ENCODE peak calls at places on chromosomes 2 and 18, in five cellular contexts. J, Y, D, M and X are unnamed samples.

GRCh38 chr2:61543062-61543461 is 4.9 kb upstream of the XPO1 start:
- DNase-seq in J (no peak), Y (no peak), D (no peak), M (no peak), X (no peak)

GRCh38 chr2:219628235-219628985 is 980 bp downstream of the SLC4A3 start:
- DNase-seq in J (no peak), Y (no peak), D (no peak), M (no peak), X (peak; percentile 60)

GRCh38 chr2:238382381-238382781 is 44.3 kb upstream of the ASB1 start:
- DNase-seq in J (no peak), Y (no peak), D (no peak), M (no peak), X (no peak)

GRCh38 chr2:240390091-240391073 is 45.1 kb upstream of the GPC1 start:
- DNase-seq in J (no peak), Y (no peak), D (no peak), M (no peak), X (no peak)

GRCh38 chr18:58529714-58530354 is 99.1 kb downstream of the ALPK2 start:
- DNase-seq in J (no peak), Y (no peak), D (peak; percentile 59), M (peak; percentile 73), X (no peak)

GRCh38 chr2:220458051-220458450 is 830.6 kb downstream of the SLC4A3 start:
- DNase-seq in J (no peak), Y (no peak), D (no peak), M (no peak), X (no peak)

GRCh38 chr2:152548996-152549395 is 168.3 kb downstream of the PRPF40A start:
- DNase-seq in J (no peak), Y (no peak), D (no peak), M (no peak), X (no peak)

GRCh38 chr18:77087391-77088141 is 45.0 kb downstream of the MBP start:
- DNase-seq in J (peak; percentile 61), Y (no peak), D (no peak), M (peak; percentile 86), X (no peak)

GRCh38 chr2:24834733-24835395 is 41.6 kb downstream of the CENPO start:
- DNase-seq in J (no peak), Y (no peak), D (no peak), M (no peak), X (no peak)

GRCh38 chr2:3317871-3318270 is 59.7 kb downstream of the EIPR1 start:
- DNase-seq in J (no peak), Y (no peak), D (no peak), M (no peak), X (no peak)

GRCh38 chr2:216632952-216633615 is at the start of gene IGFBP2:
- DNase-seq in J (no peak), Y (no peak), D (no peak), M (peak; percentile 79), X (peak; percentile 77)

GRCh38 chr2:86068098-86069047 is 37.3 kb downstream of the POLR1A start:
- DNase-seq in J (no peak), Y (no peak), D (no peak), M (no peak), X (no peak)

GRCh38 chr2:111667542-111668273 is 216.3 kb downstream of the ANAPC1 start:
- DNase-seq in J (peak; percentile 48), Y (no peak), D (no peak), M (peak; percentile 66), X (no peak)

GRCh38 chr18:74316257-74317180 is 880 bp downstream of the C18orf63 start:
- DNase-seq in J (no peak), Y (no peak), D (no peak), M (no peak), X (no peak)

GRCh38 chr2:167431949-167432348 is 543.7 kb downstream of the XIRP2 start:
- DNase-seq in J (no peak), Y (no peak), D (no peak), M (no peak), X (no peak)

GRCh38 chr2:67790622-67791021 is 272.2 kb downstream of the C1D start:
- DNase-seq in J (no peak), Y (no peak), D (no peak), M (no peak), X (no peak)

GRCh38 chr2:133504566-133505505 is 63.4 kb downstream of the NCKAP5 start:
- DNase-seq in J (no peak), Y (no peak), D (no peak), M (no peak), X (no peak)

GRCh38 chr2:230870544-230871360 is 6.0 kb downstream of the ITM2C start:
- DNase-seq in J (no peak), Y (no peak), D (no peak), M (peak; percentile 75), X (peak; percentile 53)

DNA sequence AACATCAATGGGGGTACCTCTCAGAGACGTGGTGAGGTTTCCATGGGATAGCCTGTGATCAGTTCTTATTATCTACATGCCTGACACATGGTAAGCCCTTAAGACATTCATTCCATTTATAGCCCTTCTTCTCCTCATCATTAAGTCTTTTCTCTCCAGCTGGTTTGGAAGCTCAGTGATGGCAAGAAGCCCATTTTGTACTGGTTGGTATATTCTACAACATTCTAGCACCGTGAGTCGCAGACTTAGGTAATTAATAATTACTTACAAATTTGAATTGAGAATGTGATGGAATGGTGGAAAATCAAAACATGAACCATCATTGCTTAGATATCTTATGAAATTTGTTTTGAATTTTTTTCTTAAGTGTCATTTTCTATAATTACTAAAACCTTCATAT is 472.6 kb downstream of the DLGAP1 start:
- DNase-seq in J (no peak), Y (no peak), D (no peak), M (no peak), X (no peak)
- H3K36me3 ChIP-seq in J (no peaks in the 10 kb centered on the region), Y (no peaks in the 10 kb centered on the region), D (no peaks in the 10 kb centered on the region), M (no peaks in the 10 kb centered on the region), X (no peaks in the 10 kb centered on the region)

GRCh38 chr2:11103984-11104793 is 51.1 kb upstream of the SLC66A3 start:
- DNase-seq in J (no peak), Y (no peak), D (no peak), M (no peak), X (no peak)

GRCh38 chr2:11102466-11102865 is 52.8 kb upstream of the SLC66A3 start:
- DNase-seq in J (no peak), Y (no peak), D (no peak), M (no peak), X (no peak)

GRCh38 chr2:11101430-11101829 is 53.8 kb upstream of the SLC66A3 start:
- DNase-seq in J (no peak), Y (no peak), D (no peak), M (no peak), X (no peak)

GRCh38 chr2:11102956-11103860 is 52.1 kb upstream of the SLC66A3 start:
- DNase-seq in J (no peak), Y (no peak), D (no peak), M (no peak), X (peak; percentile 56)

GRCh38 chr2:11104794-11105660 is 50.2 kb upstream of the SLC66A3 start:
- DNase-seq in J (no peak), Y (no peak), D (no peak), M (no peak), X (no peak)
- H3K9me3 ChIP-seq in J (no peaks in the 10 kb centered on the region), Y (no peaks in the 10 kb centered on the region), D (no peaks in the 10 kb centered on the region), M (no peaks in the 10 kb centered on the region), X (no peaks in the 10 kb centered on the region)

GRCh38 chr2:232482301-232483238 is 5.1 kb downstream of the ECEL1 start:
- DNase-seq in J (no peak), Y (no peak), D (no peak), M (no peak), X (no peak)
- H3K4me3 ChIP-seq in J (no peak overlapping the region), Y (no peak overlapping the region), D (no peak overlapping the region), M (no peak overlapping the region), X (no peak overlapping the region)

DNA sequence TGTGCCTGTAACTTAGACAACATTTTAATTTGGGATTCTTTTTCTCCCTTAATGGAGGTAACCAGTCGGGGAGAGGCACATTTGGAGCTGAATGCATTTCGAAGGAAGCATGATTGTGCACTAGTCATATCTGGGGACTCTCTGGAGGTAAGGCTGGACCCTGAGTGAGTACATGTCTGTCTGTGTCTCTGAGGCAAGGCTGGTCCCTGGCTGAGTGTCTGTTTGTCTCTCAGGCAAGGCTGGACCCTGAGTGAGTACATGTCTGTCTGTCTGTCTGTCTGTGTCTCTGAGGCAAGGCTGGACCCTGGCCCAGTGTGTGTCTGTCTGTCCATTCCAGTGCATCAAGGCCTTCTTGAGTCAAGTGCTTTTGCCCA is 51.5 kb upstream of the NFATC1 start:
- DNase-seq in J (no peak), Y (no peak), D (no peak), M (no peak), X (no peak)
- H3K36me3 ChIP-seq in J (peaks cover 11% of the 10 kb centered on the region), Y (peaks cover 17% of the 10 kb centered on the region), D (peaks cover 15% of the 10 kb centered on the region), M (no peaks in the 10 kb centered on the region), X (peaks cover 49% of the 10 kb centered on the region)

DNA sequence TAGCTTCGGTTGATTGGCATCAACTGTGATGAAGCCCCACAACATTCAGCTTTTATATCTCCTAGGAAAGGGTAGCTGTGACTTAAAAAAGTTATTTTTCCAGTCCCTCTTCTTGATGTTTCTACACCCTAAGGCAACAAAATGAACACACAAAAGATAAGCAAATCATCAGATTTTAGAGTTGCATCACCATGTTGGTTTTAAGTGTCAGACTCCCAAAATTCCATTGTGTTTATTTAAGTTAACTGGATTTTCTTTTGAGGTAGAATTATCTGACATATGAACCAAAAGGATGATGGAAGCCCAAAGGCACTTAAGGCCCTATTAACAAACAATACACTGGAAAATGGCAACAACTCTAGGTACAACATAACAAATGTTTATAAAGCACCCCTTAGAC is 261.7 kb upstream of the SLC39A10 start:
- DNase-seq in J (no peak), Y (no peak), D (no peak), M (no peak), X (no peak)
- H3K9me3 ChIP-seq in J (no peaks in the 10 kb centered on the region), Y (no peaks in the 10 kb centered on the region), D (no peaks in the 10 kb centered on the region), M (no peaks in the 10 kb centered on the region), X (no peaks in the 10 kb centered on the region)

GRCh38 chr18:75638223-75638596 is 210.7 kb upstream of the SMIM21 start:
- DNase-seq in J (no peak), Y (no peak), D (no peak), M (no peak), X (no peak)
- H3K4me3 ChIP-seq in J (no peak overlapping the region), Y (no peak overlapping the region), D (no peak overlapping the region), M (no peak overlapping the region), X (no peak overlapping the region)

GRCh38 chr2:199932312-199932855 is 21.3 kb downstream of the C2orf69 start:
- DNase-seq in J (no peak), Y (no peak), D (no peak), M (no peak), X (no peak)
- H3K36me3 ChIP-seq in J (peaks cover 14% of the 10 kb centered on the region), Y (no peaks in the 10 kb centered on the region), D (peaks cover 68% of the 10 kb centered on the region), M (no peaks in the 10 kb centered on the region), X (peaks cover 15% of the 10 kb centered on the region)

GRCh38 chr2:54531558-54531957 is 75.4 kb downstream of the SPTBN1 start:
- DNase-seq in J (no peak), Y (no peak), D (no peak), M (no peak), X (no peak)

GRCh38 chr2:54535599-54536195 is 79.6 kb downstream of the SPTBN1 start:
- DNase-seq in J (peak; percentile 51), Y (no peak), D (no peak), M (no peak), X (no peak)

GRCh38 chr2:54536720-54537119 is 80.6 kb downstream of the SPTBN1 start:
- DNase-seq in J (no peak), Y (no peak), D (no peak), M (no peak), X (no peak)

GRCh38 chr2:54534625-54535024 is 78.5 kb downstream of the SPTBN1 start:
- DNase-seq in J (no peak), Y (no peak), D (no peak), M (no peak), X (no peak)

GRCh38 chr2:54534191-54534590 is 78.1 kb downstream of the SPTBN1 start:
- DNase-seq in J (no peak), Y (no peak), D (no peak), M (no peak), X (no peak)
- H3K9me3 ChIP-seq in J (no peaks in the 10 kb centered on the region), Y (no peaks in the 10 kb centered on the region), D (no peaks in the 10 kb centered on the region), M (no peaks in the 10 kb centered on the region), X (no peaks in the 10 kb centered on the region)